ENCODE peak calls at places on chromosomes 16 and 17, in six cellular contexts. B is K562, K is A549, X is H1, Y is endothelial cell of umbilical vein, C is WTC11. S is an unnamed sample.

GRCh38 chr17:79789943-79790804 is 6.7 kb downstream of the CBX8 start:
- DNase-seq in B (peak; percentile 87), K (peak; percentile 58), X (no peak), Y (no peak), C (peak; percentile 72), S (no peak)

GRCh38 chr17:17712268-17712924 is 31.1 kb downstream of the RAI1 start:
- DNase-seq in B (no peak), K (no peak), X (no peak), Y (peak; percentile 94), C (no peak), S (no peak)

GRCh38 chr17:81978901-81979298 is 1.5 kb downstream of the ASPSCR1 start:
- DNase-seq in B (no peak), K (no peak), X (no peak), Y (no peak), C (no peak), S (no peak)

GRCh38 chr16:14111713-14112538 is 40.8 kb downstream of the MRTFB start:
- DNase-seq in B (no peak), K (no peak), X (no peak), Y (no peak), C (no peak), S (peak; percentile 58)

GRCh38 chr16:17018715-17019014 is 452.1 kb downstream of the XYLT1 start:
- DNase-seq in B (no peak), K (no peak), X (no peak), Y (no peak), C (no peak), S (no peak)

GRCh38 chr17:54864070-54864469 is 36.6 kb upstream of the TOM1L1 start:
- DNase-seq in B (no peak), K (no peak), X (no peak), Y (no peak), C (no peak), S (no peak)

GRCh38 chr17:50052241-50052788 is 3.6 kb upstream of the ITGA3 start:
- DNase-seq in B (no peak), K (no peak), X (no peak), Y (no peak), C (no peak), S (no peak)

GRCh38 chr16:27611340-27611739 is 61.4 kb downstream of the KATNIP start:
- DNase-seq in B (no peak), K (no peak), X (no peak), Y (no peak), C (no peak), S (no peak)

GRCh38 chr16:23584186-23585076 is 11.7 kb downstream of the NDUFAB1 start:
- DNase-seq in B (no peak), K (no peak), X (no peak), Y (no peak), C (no peak), S (no peak)

GRCh38 chr16:48365601-48366164 is 19.5 kb downstream of the SIAH1 start:
- DNase-seq in B (peak; percentile 86), K (peak; percentile 93), X (peak; percentile 82), Y (peak; percentile 89), C (peak; percentile 94), S (peak; percentile 83)

GRCh38 chr17:75061055-75061438 is 14.0 kb downstream of the KCTD2 start:
- DNase-seq in B (no peak), K (no peak), X (no peak), Y (no peak), C (no peak), S (no peak)

GRCh38 chr16:59192551-59193199 is 458.6 kb upstream of the GOT2 start:
- DNase-seq in B (peak; percentile 7), K (peak; percentile 42), X (no peak), Y (peak; percentile 46), C (peak; percentile 81), S (peak; percentile 42)

GRCh38 chr16:4882261-4882632 is 35.0 kb downstream of the UBN1 start:
- DNase-seq in B (no peak), K (no peak), X (no peak), Y (peak; percentile 21), C (no peak), S (no peak)

GRCh38 chr17:56781944-56782737 is 51.6 kb downstream of the C17orf67 start:
- DNase-seq in B (no peak), K (no peak), X (no peak), Y (no peak), C (no peak), S (no peak)

GRCh38 chr17:52885882-52886281 is 727.4 kb upstream of the CA10 start:
- DNase-seq in B (no peak), K (no peak), X (no peak), Y (no peak), C (no peak), S (no peak)

GRCh38 chr16:71367243-71367976 is 8.9 kb downstream of the CALB2 start:
- DNase-seq in B (peak; percentile 80), K (peak; percentile 73), X (peak; percentile 67), Y (peak; percentile 24), C (peak; percentile 92), S (peak; percentile 55)
- TF ChIP-seq JUN in B (no peak), K (no peak), X (no peak), Y (no peak), C (no peak), S (no peak)

GRCh38 chr17:69236946-69237345 is 8.3 kb upstream of the ABCA10 start:
- DNase-seq in B (no peak), K (no peak), X (no peak), Y (no peak), C (no peak), S (no peak)

GRCh38 chr17:69236464-69236863 is 7.8 kb upstream of the ABCA10 start:
- DNase-seq in B (no peak), K (no peak), X (no peak), Y (no peak), C (no peak), S (no peak)

GRCh38 chr17:69232650-69233049 is 4.0 kb upstream of the ABCA10 start:
- DNase-seq in B (no peak), K (no peak), X (no peak), Y (no peak), C (no peak), S (no peak)

GRCh38 chr17:69239611-69240010 is 11.0 kb upstream of the ABCA10 start:
- DNase-seq in B (no peak), K (no peak), X (no peak), Y (no peak), C (no peak), S (no peak)

DNA sequence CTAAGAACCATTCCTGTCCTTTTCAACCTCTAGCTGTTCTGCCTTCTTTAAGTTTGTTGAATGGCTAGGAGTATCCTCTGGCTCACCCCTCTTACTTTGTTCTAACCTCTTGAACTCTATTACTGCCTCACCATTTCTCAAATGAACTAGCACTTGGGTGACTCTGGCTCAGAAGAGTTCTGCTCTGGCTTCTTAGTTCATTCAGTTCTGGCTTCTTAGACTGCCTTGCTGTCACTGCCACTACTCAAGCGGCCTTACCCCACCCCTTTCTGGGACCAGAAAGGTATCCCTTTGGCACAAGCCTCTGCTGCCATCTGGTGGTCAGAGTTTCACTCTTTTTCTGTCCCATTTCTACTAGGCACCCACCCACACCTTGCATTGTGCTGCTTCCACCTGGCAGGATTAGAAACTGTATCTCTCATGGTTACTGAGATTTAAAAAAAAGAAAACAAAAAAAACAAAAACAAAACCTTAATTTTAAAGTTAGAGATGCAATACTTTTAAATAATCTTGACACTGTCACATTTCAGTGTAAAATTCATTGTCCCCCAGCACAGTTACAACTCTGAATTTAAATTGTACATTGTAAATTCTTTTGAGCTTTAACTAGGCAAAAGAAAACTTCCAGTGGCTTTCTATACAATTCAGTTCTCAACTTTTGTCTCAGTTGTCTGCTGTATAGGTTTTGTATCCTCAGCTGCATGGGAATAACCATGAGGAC is 6.9 kb upstream of the ABCA10 start:
- DNase-seq in B (peak; percentile 78), K (peak; percentile 83), X (peak; percentile 57), Y (peak; percentile 90), C (peak; percentile 90), S (peak; percentile 88)
- TF ChIP-seq JUN in B (no peak), K (no peak), X (no peak), Y (no peak), C (no peak), S (no peak)

GRCh38 chr17:60039096-60039495 is 39.6 kb downstream of the HEATR6 start:
- DNase-seq in B (peak; percentile 8), K (no peak), X (no peak), Y (no peak), C (no peak), S (no peak)
- TF ChIP-seq JUN in B (no peak), K (no peak), X (no peak), Y (no peak), C (no peak), S (no peak)

DNA sequence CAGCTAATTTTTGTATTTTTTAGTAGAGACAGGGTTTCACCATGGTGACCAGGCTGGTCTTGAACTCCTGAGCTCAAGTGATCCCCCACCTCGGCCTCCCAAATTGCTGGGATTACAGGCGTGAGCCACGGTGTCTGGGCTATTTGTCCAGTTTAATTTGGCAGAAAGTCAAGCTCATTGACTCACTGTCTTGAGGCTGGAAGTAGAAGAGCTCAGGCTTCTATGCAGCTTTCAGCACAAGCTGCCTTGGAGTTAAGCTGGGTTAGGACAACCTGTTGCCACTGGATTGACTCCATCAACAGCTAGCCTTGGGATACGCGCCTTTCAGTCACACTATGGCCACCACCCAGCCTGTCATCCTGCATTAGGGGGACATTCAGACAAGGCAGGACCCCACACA is 76.2 kb upstream of the DNAH17 start:
- DNase-seq in B (no peak), K (peak; percentile 59), X (no peak), Y (peak; percentile 16), C (no peak), S (no peak)
- TF ChIP-seq JUN in B (no peak), K (no peak), X (no peak), Y (no peak), C (no peak), S (no peak)

S was measured in HepG2.